ENCODE peak calls at places on chromosome 7, in five cellular contexts. J is H1, G is Peyer's patch, P is IMR-90, I is right lobe of liver. C is an unnamed sample.

GRCh38 chr7:111357691-111358090 is 204.6 kb downstream of the IMMP2L start:
- DNase-seq in J (no peak), G (no peak), P (peak; percentile 56), I (no peak), C (peak; percentile 31)

GRCh38 chr7:19108985-19109946 is 8.2 kb downstream of the TWIST1 start:
- DNase-seq in J (no peak), G (no peak), P (no peak), I (no peak), C (no peak)

GRCh38 chr7:3154881-3155494 is 111.3 kb upstream of the CARD11 start:
- DNase-seq in J (no peak), G (no peak), P (peak; percentile 48), I (no peak), C (no peak)

GRCh38 chr7:132145466-132145865 is 430.8 kb downstream of the PLXNA4 start:
- DNase-seq in J (no peak), G (no peak), P (peak; percentile 34), I (no peak), C (peak; percentile 47)

GRCh38 chr7:116434820-116435341 is 64.7 kb upstream of the CAV2 start:
- DNase-seq in J (no peak), G (no peak), P (peak; percentile 87), I (no peak), C (no peak)

GRCh38 chr7:136526408-136527105 is 341.9 kb upstream of the CHRM2 start:
- DNase-seq in J (no peak), G (no peak), P (no peak), I (no peak), C (peak; percentile 71)

GRCh38 chr7:103540986-103541385 is 95.0 kb upstream of the SLC26A5 start:
- DNase-seq in J (no peak), G (no peak), P (no peak), I (peak; percentile 64), C (no peak)

GRCh38 chr7:151987748-151988529 is 31.7 kb downstream of the GALNTL5 start:
- DNase-seq in J (no peak), G (no peak), P (peak; percentile 42), I (no peak), C (no peak)

GRCh38 chr7:157692156-157693011 is 355.6 kb downstream of the DNAJB6 start:
- DNase-seq in J (peak; percentile 78), G (peak; percentile 39), P (no peak), I (no peak), C (no peak)

GRCh38 chr7:33038639-33039038 is 23.9 kb downstream of the NT5C3A start:
- DNase-seq in J (no peak), G (no peak), P (no peak), I (no peak), C (no peak)
- H3K4me3 ChIP-seq in J (no peak overlapping the region), G (peak overlapping the region; percentile 51), P (no peak overlapping the region), I (peak overlapping the region; percentile 58), C (no peak overlapping the region)

DNA sequence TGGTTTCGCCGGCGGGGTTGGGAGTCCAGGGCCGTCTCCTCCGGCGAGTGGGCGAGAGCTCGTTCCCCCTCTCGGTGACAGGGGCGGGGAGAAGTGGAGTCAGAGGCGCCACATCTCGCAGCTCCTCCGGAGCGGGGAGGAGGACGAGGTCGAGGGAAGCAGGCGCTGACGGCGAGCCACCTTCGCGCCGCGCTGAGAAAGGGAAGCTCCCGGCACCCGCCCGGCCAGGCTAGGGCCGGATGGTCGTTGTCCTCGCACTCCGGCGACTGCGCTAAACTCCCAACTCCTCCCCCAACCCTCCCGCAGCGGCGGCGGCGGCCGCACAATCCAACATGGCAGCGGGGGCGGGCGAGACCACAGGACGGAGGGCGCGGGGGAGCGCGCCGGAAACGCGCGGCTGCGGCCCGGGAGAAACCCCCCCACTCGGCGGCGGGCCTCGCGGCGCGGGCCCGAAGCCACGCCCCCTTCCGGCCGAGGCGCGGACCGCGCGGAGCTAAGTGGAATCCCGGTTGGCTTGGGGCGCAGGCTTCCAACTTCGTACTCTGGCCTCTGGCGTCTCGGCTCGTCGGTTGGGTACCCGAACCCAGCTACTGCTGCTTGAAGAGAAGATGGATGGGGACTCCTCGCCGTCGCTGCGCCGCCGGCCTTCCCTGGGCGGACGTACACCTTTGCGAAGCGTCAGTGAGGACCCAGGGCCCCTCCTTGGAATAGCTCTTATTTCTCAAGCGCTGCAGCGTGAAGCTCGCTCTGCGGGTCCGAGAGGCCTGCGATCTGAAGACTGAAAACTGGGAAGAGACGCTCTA is at the start of gene WASL:
- DNase-seq in J (peak; percentile 95), G (peak; percentile 97), P (peak; percentile 85), I (peak; percentile 94), C (peak; percentile 85)
- TF ChIP-seq POLR2A in J (peak; percentile 96), G (peak; percentile 95), P (peak; percentile 87), I (peak; percentile 98), C (no peak)

GRCh38 chr7:134785842-134786241 is 6.4 kb downstream of the CALD1 start:
- DNase-seq in J (no peak), G (no peak), P (no peak), I (no peak), C (no peak)

GRCh38 chr7:134781171-134781570 is 1.7 kb downstream of the CALD1 start:
- DNase-seq in J (no peak), G (no peak), P (no peak), I (no peak), C (no peak)

GRCh38 chr7:134782121-134782623 is 2.7 kb downstream of the CALD1 start:
- DNase-seq in J (no peak), G (no peak), P (peak; percentile 53), I (no peak), C (peak; percentile 10)

GRCh38 chr7:134784251-134785049 is 5.0 kb downstream of the CALD1 start:
- DNase-seq in J (peak; percentile 20), G (no peak), P (no peak), I (no peak), C (no peak)

DNA sequence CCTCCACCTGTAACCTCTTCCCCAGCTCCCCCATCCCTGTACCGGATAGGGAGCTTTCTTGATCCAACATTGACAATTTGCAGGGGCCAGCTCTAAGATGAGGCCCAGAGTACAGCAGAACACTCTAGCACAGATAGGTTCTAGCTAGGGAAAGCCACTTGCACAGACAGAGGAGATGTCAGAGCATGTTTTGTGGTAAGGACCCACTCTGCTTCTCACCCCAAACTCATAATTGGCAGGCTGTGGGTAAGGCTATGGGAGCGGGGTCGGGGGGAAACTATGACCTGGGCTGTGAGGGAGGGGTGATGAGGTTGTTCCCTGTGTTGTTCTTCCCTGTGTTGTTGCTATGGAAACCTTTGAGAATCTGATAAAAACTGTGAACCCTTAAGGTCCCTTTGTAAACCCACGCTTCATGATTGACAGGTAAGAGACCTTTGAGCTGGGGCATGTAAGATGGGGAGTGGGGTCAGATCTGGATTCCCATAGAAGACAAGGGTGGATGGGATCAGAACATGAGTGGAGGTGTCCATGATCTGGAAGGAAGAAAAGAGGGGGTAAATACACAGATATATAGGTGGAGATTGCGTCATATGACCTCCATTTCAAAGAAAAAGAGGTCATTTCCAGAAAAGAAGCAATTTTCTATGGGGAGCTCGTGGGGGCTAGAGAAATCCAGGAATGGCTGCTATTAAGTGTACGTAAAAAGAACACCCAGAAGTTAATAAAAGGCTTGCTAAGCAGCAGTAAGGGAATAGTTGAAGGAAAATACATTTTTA is 4.0 kb downstream of the CALD1 start:
- DNase-seq in J (peak; percentile 38), G (no peak), P (no peak), I (no peak), C (no peak)
- H3K4me3 ChIP-seq in J (no peak overlapping the region), G (peak overlapping the region; percentile 48), P (no peak overlapping the region), I (peak overlapping the region; percentile 7), C (no peak overlapping the region)

GRCh38 chr7:27199820-27200760 is at the start of gene HOXA13:
- DNase-seq in J (peak; percentile 72), G (peak; percentile 58), P (no peak), I (no peak), C (no peak)
- TF ChIP-seq POLR2A in J (no peak), G (no peak), P (no peak), I (no peak), C (no peak)

GRCh38 chr7:51029586-51030230 is 247.0 kb upstream of the GRB10 start:
- DNase-seq in J (no peak), G (no peak), P (peak; percentile 92), I (no peak), C (no peak)
- H3K4me3 ChIP-seq in J (no peak overlapping the region), G (no peak overlapping the region), P (no peak overlapping the region), I (no peak overlapping the region), C (no peak overlapping the region)

GRCh38 chr7:102047167-102047566 is 229.7 kb downstream of the CUX1 start:
- DNase-seq in J (no peak), G (no peak), P (no peak), I (no peak), C (no peak)
- TF ChIP-seq POLR2A in J (no peak), G (no peak), P (no peak), I (no peak), C (no peak)

GRCh38 chr7:38299275-38299931 is 26.0 kb upstream of the TARP start:
- DNase-seq in J (no peak), G (no peak), P (no peak), I (no peak), C (no peak)
- H3K4me3 ChIP-seq in J (no peak overlapping the region), G (no peak overlapping the region), P (no peak overlapping the region), I (no peak overlapping the region), C (no peak overlapping the region)

DNA sequence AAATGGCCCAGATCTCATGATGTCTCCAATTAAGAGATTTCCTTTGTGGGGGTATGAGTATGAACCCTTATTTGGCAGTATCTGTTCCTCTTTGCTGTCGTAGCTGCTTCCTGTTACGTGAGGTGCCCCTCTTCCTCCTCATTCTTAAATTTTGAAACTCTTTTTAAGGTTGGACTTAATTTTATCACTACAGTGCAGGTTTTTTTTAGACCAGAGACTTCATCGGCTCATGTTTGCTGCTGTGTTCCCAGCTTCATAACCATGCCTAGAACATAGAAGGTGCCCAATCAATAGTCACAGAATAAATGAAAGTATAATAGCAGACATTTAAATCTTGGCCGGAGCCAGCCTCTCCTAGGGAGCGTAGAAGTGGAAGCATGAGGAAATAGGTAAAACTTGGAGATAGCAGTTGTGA is 2.4 kb downstream of the MIOS start:
- DNase-seq in J (no peak), G (no peak), P (no peak), I (no peak), C (no peak)
- TF ChIP-seq POLR2A in J (no peak), G (no peak), P (no peak), I (no peak), C (no peak)

GRCh38 chr7:1536105-1536767 is 5.7 kb downstream of the MAFK start:
- DNase-seq in J (no peak), G (no peak), P (no peak), I (peak; percentile 26), C (no peak)
- H3K4me3 ChIP-seq in J (no peak overlapping the region), G (peak overlapping the region; percentile 57), P (no peak overlapping the region), I (no peak overlapping the region), C (no peak overlapping the region)